ENCODE peak calls at places on chromosomes 13 and 19, in nine cellular contexts. Y is uterus, S is neural progenitor cell, J is fibroblast of lung, C is SK-N-SH, L is dorsolateral prefrontal cortex, B is pancreas, U is tibial nerve, O is lower lobe of right lung. T is an unnamed sample. For H3K27me3, the result is how much of the 10 kb centered on the place peaks cover.

GRCh38 chr13:96052655-96053002 is 572 bp downstream of the UGGT2 start:
- DNase-seq in O (no peak), Y (no peak), S (no peak), L (no peak), J (peak), B (no peak), C (peak), U (no peak), T (no peak)

GRCh38 chr13:77136902-77137420 is 110.0 kb upstream of the FBXL3 start:
- DNase-seq in U (no peak), B (no peak), C (no peak), J (peak), Y (no peak), L (no peak), S (no peak), O (no peak), T (no peak)

GRCh38 chr19:58579473-58580142 is 6.5 kb upstream of the MZF1 start:
- DNase-seq in J (no peak), C (no peak), Y (no peak), O (no peak), S (no peak), L (no peak), B (no peak), U (no peak), T (peak)

GRCh38 chr13:73938375-73939070 is 195.7 kb downstream of the KLF12 start:
- DNase-seq in U (no peak), L (no peak), Y (no peak), C (no peak), J (peak), S (no peak), O (no peak), B (no peak), T (no peak)

GRCh38 chr13:94568443-94568842 is 27.5 kb downstream of the TGDS start:
- DNase-seq in Y (no peak), C (no peak), J (no peak), S (no peak), U (no peak), O (no peak), L (no peak), B (no peak), T (no peak)

GRCh38 chr13:36475468-36475867 is 43.2 kb downstream of the CCNA1 start:
- DNase-seq in L (no peak), U (no peak), O (no peak), S (peak), B (no peak), Y (no peak), C (peak), J (peak), T (no peak)

GRCh38 chr13:100525453-100526298 is 62.9 kb downstream of the GGACT start:
- DNase-seq in U (no peak), Y (no peak), J (no peak), L (no peak), S (no peak), O (no peak), B (no peak), C (no peak), T (no peak)

GRCh38 chr19:12703056-12703455 is 6.6 kb upstream of the FBXW9 start:
- DNase-seq in U (no peak), O (no peak), B (no peak), J (peak), C (peak), Y (no peak), S (peak), L (no peak), T (no peak)

GRCh38 chr19:55053735-55054134 is 9.2 kb downstream of the RDH13 start:
- DNase-seq in C (no peak), U (no peak), O (no peak), L (no peak), Y (no peak), J (no peak), S (no peak), B (no peak), T (no peak)

GRCh38 chr19:40377876-40378385 is 12.1 kb downstream of the HIPK4 start:
- DNase-seq in O (no peak), L (no peak), C (peak), U (no peak), B (no peak), S (no peak), J (no peak), Y (no peak), T (no peak)

GRCh38 chr13:24306632-24307031 is 2.7 kb upstream of the C1QTNF9 start:
- DNase-seq in Y (no peak), S (no peak), U (no peak), J (peak), L (no peak), C (no peak), B (no peak), O (no peak), T (no peak)

GRCh38 chr19:49061445-49061844 is 3.2 kb downstream of the NTF4 start:
- DNase-seq in C (peak), B (no peak), S (no peak), L (no peak), Y (no peak), U (no peak), O (no peak), J (no peak), T (no peak)

GRCh38 chr13:46640843-46641242 is 87.9 kb downstream of the LRCH1 start:
- DNase-seq in L (no peak), S (no peak), B (no peak), C (no peak), Y (no peak), O (no peak), J (peak), U (no peak), T (no peak)

GRCh38 chr13:66501187-66501586 is 728.9 kb downstream of the PCDH9 start:
- DNase-seq in B (no peak), S (no peak), L (no peak), Y (no peak), O (no peak), C (no peak), J (peak), U (no peak), T (no peak)

GRCh38 chr13:64709079-64709478 is 2521.1 kb downstream of the PCDH9 start:
- DNase-seq in Y (no peak), J (no peak), C (no peak), B (no peak), S (peak), O (no peak), U (no peak), L (no peak), T (no peak)

GRCh38 chr13:31209172-31209818 is 9.5 kb downstream of the B3GLCT start:
- DNase-seq in L (peak), C (peak), B (peak), U (peak), S (peak), J (peak), Y (peak), O (no peak), T (no peak)

GRCh38 chr19:47353307-47353712 is 4.2 kb downstream of the DHX34 start:
- DNase-seq in S (no peak), B (peak), C (peak), L (no peak), J (no peak), Y (no peak), O (no peak), U (no peak), T (no peak)

GRCh38 chr19:6833166-6833790 is 54.1 kb upstream of the ADGRE1 start:
- DNase-seq in S (no peak), U (no peak), Y (no peak), L (no peak), B (no peak), J (no peak), O (no peak), C (no peak), T (no peak)

GRCh38 chr19:35846038-35846668 is 6.2 kb downstream of the NPHS1 start:
- DNase-seq in J (no peak), U (no peak), L (peak), O (no peak), C (no peak), B (peak), S (peak), Y (no peak), T (no peak)

GRCh38 chr19:246551-246950 is 44.7 kb downstream of the PLPP2 start:
- DNase-seq in Y (no peak), U (no peak), L (peak), B (peak), J (no peak), C (peak), S (no peak), O (peak), T (peak)

GRCh38 chr19:56107626-56108351 is 13.3 kb downstream of the ZNF787 start:
- DNase-seq in Y (no peak), U (no peak), L (no peak), J (no peak), C (no peak), B (no peak), S (no peak), O (no peak), T (peak)

GRCh38 chr19:32189956-32190706 is 155.3 kb upstream of the ZNF507 start:
- DNase-seq in O (no peak), B (no peak), Y (no peak), L (no peak), S (no peak), C (no peak), U (no peak), J (no peak), T (peak)

GRCh38 chr19:13020002-13020414 is 24.7 kb downstream of the NFIX start:
- DNase-seq in O (no peak), C (no peak), U (no peak), S (peak), Y (no peak), B (no peak), J (peak), L (no peak), T (no peak)

GRCh38 chr13:72537400-72537780 is 190.0 kb downstream of the MZT1 start:
- DNase-seq in O (no peak), C (no peak), L (no peak), J (peak), B (no peak), S (no peak), U (no peak), Y (no peak), T (no peak)

GRCh38 chr19:8085606-8086464 is 33.3 kb downstream of the CCL25 start:
- DNase-seq in S (peak), J (no peak), U (no peak), L (no peak), B (no peak), Y (no peak), O (peak), C (no peak), T (no peak)

GRCh38 chr13:31174018-31174417 is 12.3 kb upstream of the HSPH1 start:
- DNase-seq in O (no peak), U (no peak), S (no peak), L (no peak), J (peak), C (no peak), B (no peak), Y (no peak), T (no peak)

GRCh38 chr19:8611391-8611883 is 922 bp upstream of the ADAMTS10 start:
- DNase-seq in Y (peak), O (no peak), B (no peak), J (peak), S (no peak), C (peak), U (no peak), L (no peak), T (no peak)

GRCh38 chr13:113110048-113110851 is 4.7 kb downstream of the F7 start:
- DNase-seq in S (no peak), Y (no peak), O (peak), B (no peak), J (peak), L (no peak), C (peak), U (no peak), T (peak)

GRCh38 chr13:24625870-24626419 is 54.3 kb upstream of the ATP12A start:
- DNase-seq in U (no peak), L (no peak), B (no peak), Y (no peak), C (no peak), J (no peak), S (no peak), O (no peak), T (no peak)

GRCh38 chr13:103282571-103283450 is 216.6 kb upstream of the SLC10A2 start:
- DNase-seq in J (peak), B (no peak), S (no peak), L (no peak), Y (no peak), C (no peak), O (no peak), U (no peak), T (no peak)

GRCh38 chr19:10260141-10260584 is 8.1 kb downstream of the MRPL4 start:
- DNase-seq in S (no peak), B (no peak), C (no peak), Y (no peak), O (peak), J (peak), U (no peak), L (peak), T (no peak)

GRCh38 chr13:41608779-41609178 is 151.4 kb downstream of the RGCC start:
- DNase-seq in B (no peak), S (no peak), U (no peak), Y (no peak), L (no peak), C (peak), J (peak), O (no peak), T (no peak)

GRCh38 chr13:114115796-114116195 is 16.6 kb downstream of the RASA3 start:
- DNase-seq in J (no peak), O (no peak), C (no peak), U (no peak), S (no peak), B (no peak), Y (peak), L (no peak), T (peak)

GRCh38 chr13:114113961-114114360 is 18.5 kb downstream of the RASA3 start:
- DNase-seq in S (no peak), C (no peak), Y (no peak), O (no peak), L (no peak), J (no peak), U (no peak), B (no peak), T (peak)

GRCh38 chr13:114112826-114113322 is 19.5 kb downstream of the RASA3 start:
- DNase-seq in S (peak), L (no peak), C (no peak), J (no peak), U (no peak), O (no peak), Y (peak), B (no peak), T (peak)

GRCh38 chr13:114116734-114117133 is 15.7 kb downstream of the RASA3 start:
- DNase-seq in L (no peak), O (no peak), B (no peak), Y (no peak), S (no peak), J (no peak), U (no peak), C (no peak), T (no peak)

DNA sequence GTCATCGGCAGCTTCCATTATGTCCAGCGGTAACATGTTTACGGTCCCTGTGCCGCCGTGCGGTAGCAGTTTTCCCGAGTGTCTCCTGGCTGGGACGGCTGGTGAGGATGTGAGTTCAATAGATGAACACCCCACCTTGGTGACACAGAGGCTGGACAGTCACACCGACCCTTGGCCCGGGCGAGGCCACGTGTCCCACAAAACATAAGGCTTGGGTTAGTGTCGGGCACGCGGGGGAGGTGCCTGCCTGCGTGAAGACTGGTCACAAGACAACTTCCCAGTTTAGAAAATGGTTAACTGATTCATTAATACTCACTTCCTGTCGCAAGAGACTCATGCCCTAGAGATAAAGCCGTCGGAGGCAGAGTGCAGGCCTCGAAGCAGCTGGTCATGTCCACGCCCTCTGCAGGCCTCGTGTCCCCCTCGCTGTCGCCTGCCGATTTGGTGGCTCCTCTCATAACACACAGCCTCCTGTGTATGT is 17.2 kb downstream of the RASA3 start:
- DNase-seq in J (peak), C (no peak), O (peak), L (no peak), U (no peak), Y (peak), B (no peak), S (no peak), T (peak)
- H3K27ac ChIP-seq in J (peak), C (peak), O (peak), L (no peak), U (peak), Y (no peak), B (no peak), S (no peak), T (peak)

GRCh38 chr19:28521614-28522544 is 691.1 kb downstream of the UQCRFS1 start:
- DNase-seq in B (no peak), J (no peak), C (no peak), U (no peak), L (no peak), Y (no peak), S (no peak), O (no peak), T (no peak)

GRCh38 chr19:28521169-28521568 is 691.8 kb downstream of the UQCRFS1 start:
- DNase-seq in C (no peak), O (no peak), Y (no peak), U (no peak), L (no peak), J (no peak), B (no peak), S (no peak), T (no peak)

GRCh38 chr19:28526042-28526441 is 686.9 kb downstream of the UQCRFS1 start:
- DNase-seq in C (no peak), J (no peak), L (no peak), B (no peak), U (no peak), S (no peak), O (no peak), Y (no peak), T (no peak)

GRCh38 chr19:28522545-28522922 is 690.4 kb downstream of the UQCRFS1 start:
- DNase-seq in U (no peak), C (no peak), L (no peak), S (no peak), O (no peak), B (no peak), J (no peak), Y (no peak), T (no peak)

GRCh38 chr19:28523619-28524018 is 689.3 kb downstream of the UQCRFS1 start:
- DNase-seq in Y (no peak), S (no peak), U (no peak), J (no peak), L (no peak), O (no peak), B (no peak), C (no peak), T (no peak)
- H3K27me3 ChIP-seq in Y (under half), S (under half), U (under half), J (under half), L (under half), O (under half), B (under half), C (under half), T (under half)

GRCh38 chr13:47903836-47904235 is 97.2 kb downstream of the SUCLA2 start:
- DNase-seq in S (no peak), L (no peak), C (no peak), O (no peak), U (no peak), Y (no peak), J (peak), B (no peak), T (no peak)
- H3K4me3 ChIP-seq in S (no peak), L (peak), C (no peak), O (peak), U (no peak), Y (peak), J (peak), B (no peak), T (no peak)

GRCh38 chr19:18668252-18668631 is 15.2 kb upstream of the CRTC1 start:
- DNase-seq in O (no peak), B (no peak), J (no peak), S (no peak), U (no peak), C (no peak), Y (no peak), L (no peak), T (no peak)

GRCh38 chr19:18666304-18666703 is 17.2 kb upstream of the CRTC1 start:
- DNase-seq in B (no peak), U (no peak), L (no peak), O (no peak), C (no peak), Y (no peak), S (no peak), J (no peak), T (no peak)

GRCh38 chr19:18665771-18666202 is 17.7 kb upstream of the CRTC1 start:
- DNase-seq in U (no peak), O (no peak), S (no peak), L (no peak), J (no peak), B (no peak), Y (no peak), C (no peak), T (no peak)

GRCh38 chr19:18667531-18668251 is 15.8 kb upstream of the CRTC1 start:
- DNase-seq in L (no peak), U (no peak), C (no peak), S (no peak), B (no peak), Y (no peak), J (no peak), O (no peak), T (no peak)

GRCh38 chr19:18666784-18667183 is 16.7 kb upstream of the CRTC1 start:
- DNase-seq in S (no peak), C (no peak), J (no peak), U (no peak), Y (no peak), O (no peak), L (no peak), B (no peak), T (no peak)
- H3K27ac ChIP-seq in S (no peak), C (no peak), J (no peak), U (no peak), Y (no peak), O (no peak), L (no peak), B (no peak), T (no peak)

DNA sequence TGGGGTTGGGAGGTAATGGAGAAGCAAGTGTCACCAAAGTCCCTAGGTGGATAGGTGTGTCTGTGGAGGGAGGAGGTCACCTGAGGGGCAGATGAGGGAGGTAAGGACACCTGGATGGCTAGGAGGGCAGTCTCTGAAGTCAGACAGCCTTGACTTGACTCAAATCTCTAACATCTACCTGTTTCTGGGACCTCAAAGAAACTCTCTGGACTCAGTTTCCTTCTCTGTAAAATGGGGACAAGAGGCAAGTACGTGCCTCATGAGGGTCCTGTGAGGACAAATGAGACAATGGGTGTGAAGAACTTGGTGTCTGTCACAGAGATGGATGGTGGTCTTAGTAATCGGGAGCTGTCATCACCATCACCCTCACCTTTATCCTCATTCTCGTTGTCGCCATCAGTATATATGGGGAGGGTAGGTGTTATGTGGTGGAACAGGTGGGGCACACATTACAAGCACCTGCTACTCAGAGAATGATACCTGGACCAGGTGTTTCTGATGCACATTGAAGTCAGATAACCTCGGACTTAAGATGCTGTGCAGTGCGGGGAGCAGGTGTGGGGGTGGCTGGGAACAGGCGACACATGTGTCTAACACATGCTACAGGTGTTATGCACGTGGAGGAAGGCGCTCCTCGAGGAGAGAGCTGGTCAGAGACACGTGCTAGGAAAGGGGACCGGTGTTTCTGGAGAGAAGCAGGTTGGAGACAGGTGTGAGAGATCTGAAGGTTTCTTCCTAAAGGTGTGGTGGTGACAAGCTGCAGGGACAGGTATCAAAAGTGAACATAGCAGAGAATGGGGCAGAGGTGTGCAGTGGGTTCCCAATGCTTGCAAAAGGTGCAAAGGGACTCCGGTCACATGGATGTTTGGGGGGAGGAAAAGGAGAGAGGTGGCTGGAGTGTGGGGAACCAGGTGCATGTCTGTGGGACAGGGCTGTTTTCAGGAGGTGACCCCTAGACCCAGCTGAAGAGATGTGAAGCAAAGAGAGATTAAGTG is 3.8 kb downstream of the ERFL start:
- DNase-seq in S (no peak), J (no peak), U (no peak), L (no peak), Y (no peak), O (no peak), B (no peak), C (no peak), T (no peak)
- H3K27me3 ChIP-seq in S (half or more), J (under half), U (under half), L (under half), Y (half or more), O (half or more), B (under half), C (under half), T (under half)

GRCh38 chr19:2290441-2291184 is 8.6 kb upstream of the PEAK3 start:
- DNase-seq in L (no peak), C (no peak), O (no peak), U (no peak), B (no peak), S (peak), Y (no peak), J (no peak), T (peak)
- H3K4me3 ChIP-seq in L (peak), C (no peak), O (peak), U (peak), B (no peak), S (peak), Y (no peak), J (no peak), T (peak)